ENCODE peak calls at places on chromosomes 16 and 17, in six cellular contexts. Y is neuronal stem cell; N is effector memory CD4-positive, alpha-beta T cell; B is left lobe of liver; R is stimulated activated naive CD8-positive, alpha-beta T cell treated with anti-CD3 and anti-CD28 coated beads, Interleukin-15, amount 100 ng/mL, for 72 hours; I is thoracic aorta. Z is an unnamed sample.

GRCh38 chr16:54546481-54546880 is 259.9 kb upstream of the IRX3 start:
- DNase-seq in Y (no peak), N (no peak), B (no peak), R (no peak), I (no peak), Z (no peak)

GRCh38 chr16:3774156-3774767 is 56.9 kb upstream of the TRAP1 start:
- DNase-seq in Y (no peak), N (no peak), B (no peak), R (no peak), I (no peak), Z (no peak)

GRCh38 chr16:79532785-79533184 is 67.8 kb downstream of the MAF start:
- DNase-seq in Y (no peak), N (no peak), B (no peak), R (no peak), I (no peak), Z (no peak)

GRCh38 chr17:82051776-82052637 is at the start of the genes GPS1 and RFNG:
- DNase-seq in Y (no peak), N (peak), B (peak), R (peak), I (no peak), Z (peak)

GRCh38 chr16:84331998-84332780 is 36.1 kb upstream of the ATP2C2 start:
- DNase-seq in Y (no peak), N (no peak), B (no peak), R (no peak), I (no peak), Z (no peak)

GRCh38 chr16:83400234-83400633 is 407.5 kb upstream of the HSBP1 start:
- DNase-seq in Y (no peak), N (no peak), B (no peak), R (no peak), I (no peak), Z (no peak)

GRCh38 chr16:53974484-53975115 is 270.6 kb downstream of the FTO start:
- DNase-seq in Y (no peak), N (no peak), B (no peak), R (no peak), I (no peak), Z (no peak)

GRCh38 chr16:87945351-87946042 is 5.7 kb upstream of the BANP start:
- DNase-seq in Y (peak), N (no peak), B (no peak), R (peak), I (no peak), Z (no peak)